ENCODE peak calls at places on chromosomes 12 and 14, in eight cellular contexts. G is bronchial epithelial cell; R is effector memory CD4-positive, alpha-beta T cell; A is mammary epithelial cell; X is lung; E is sigmoid colon; T is upper lobe of right lung; J is esophagus squamous epithelium. S is an unnamed sample.
A peak's percentile ranks its signal among the peaks of the same experiment; 100 is the strongest.

GRCh38 chr14:106831322-106831720 is 1304.9 kb downstream of the TMEM121 start:
- DNase-seq in G (no peak), R (no peak), A (no peak), X (no peak), E (no peak), T (peak; percentile 71), J (no peak), S (no peak)

GRCh38 chr12:117874842-117875434 is 93.9 kb downstream of the KSR2 start:
- DNase-seq in G (peak; percentile 32), R (peak; percentile 28), A (peak; percentile 32), X (peak; percentile 65), E (peak; percentile 76), T (peak; percentile 84), J (no peak), S (peak; percentile 80)

GRCh38 chr12:89556976-89557375 is 31.1 kb upstream of the POC1B start:
- DNase-seq in G (no peak), R (no peak), A (peak; percentile 69), X (no peak), E (no peak), T (no peak), J (no peak), S (no peak)

GRCh38 chr14:68862954-68863594 is 70.2 kb upstream of the ZFP36L1 start:
- DNase-seq in G (peak; percentile 70), R (peak; percentile 25), A (peak; percentile 59), X (peak; percentile 73), E (peak; percentile 88), T (peak; percentile 86), J (no peak), S (peak; percentile 88)

GRCh38 chr14:72247896-72248295 is 315.7 kb downstream of the RGS6 start:
- DNase-seq in G (no peak), R (no peak), A (no peak), X (no peak), E (no peak), T (no peak), J (no peak), S (no peak)

GRCh38 chr14:49863483-49864262 is 11.1 kb upstream of the NEMF start:
- DNase-seq in G (no peak), R (no peak), A (no peak), X (no peak), E (no peak), T (no peak), J (no peak), S (no peak)

GRCh38 chr12:13530966-13531365 is 334.4 kb downstream of the EMP1 start:
- DNase-seq in G (no peak), R (no peak), A (no peak), X (no peak), E (no peak), T (peak; percentile 52), J (no peak), S (no peak)

GRCh38 chr12:127145929-127146789 is 1120.8 kb upstream of the TMEM132C start:
- DNase-seq in G (peak; percentile 40), R (peak; percentile 23), A (peak; percentile 46), X (peak; percentile 68), E (peak; percentile 83), T (peak; percentile 88), J (no peak), S (peak; percentile 20)

GRCh38 chr12:52058631-52059324 is 7.5 kb downstream of the NR4A1 start:
- DNase-seq in G (no peak), R (no peak), A (no peak), X (no peak), E (peak; percentile 89), T (no peak), J (no peak), S (no peak)

GRCh38 chr12:92108651-92109050 is 37.0 kb downstream of the BTG1 start:
- DNase-seq in G (peak; percentile 17), R (no peak), A (no peak), X (no peak), E (peak; percentile 83), T (no peak), J (no peak), S (peak; percentile 41)

GRCh38 chr14:23177181-23177580 is 6.3 kb downstream of the SLC7A8 start:
- DNase-seq in G (peak; percentile 47), R (no peak), A (no peak), X (no peak), E (no peak), T (no peak), J (no peak), S (no peak)

GRCh38 chr14:96376093-96376492 is 12.8 kb downstream of the GSKIP start:
- DNase-seq in G (no peak), R (no peak), A (no peak), X (no peak), E (no peak), T (no peak), J (no peak), S (no peak)

GRCh38 chr12:115088328-115088994 is 404.5 kb upstream of the TBX3 start:
- DNase-seq in G (no peak), R (no peak), A (no peak), X (peak; percentile 56), E (no peak), T (peak; percentile 66), J (no peak), S (no peak)

GRCh38 chr14:106737025-106737424 is 1210.6 kb downstream of the TMEM121 start:
- DNase-seq in G (no peak), R (no peak), A (no peak), X (no peak), E (no peak), T (no peak), J (no peak), S (no peak)

GRCh38 chr12:52042706-52043385 is 8.4 kb upstream of the NR4A1 start:
- DNase-seq in G (no peak), R (no peak), A (no peak), X (no peak), E (peak; percentile 70), T (no peak), J (no peak), S (no peak)

DNA sequence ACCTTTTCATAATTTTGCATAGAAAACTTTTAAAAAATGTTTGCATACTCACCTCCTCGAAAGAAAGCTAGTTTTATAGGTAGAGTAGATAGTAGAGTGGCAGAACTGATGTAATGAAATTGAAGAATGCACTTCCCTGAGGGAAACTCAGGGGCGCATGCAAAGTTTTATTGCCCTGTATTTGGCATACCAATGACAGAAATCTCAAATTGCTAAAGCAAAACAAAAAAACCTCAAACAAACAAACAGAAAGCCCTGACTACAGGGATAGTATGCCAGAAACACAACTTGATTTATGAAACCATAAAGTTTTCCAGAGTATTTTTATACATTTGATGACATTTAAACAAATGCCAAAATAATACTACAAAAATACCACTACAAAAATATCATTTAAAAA is 1.8 kb downstream of the RASSF9 start:
- DNase-seq in G (no peak), R (no peak), A (peak; percentile 20), X (no peak), E (no peak), T (no peak), J (no peak), S (no peak)
- H3K4me3 ChIP-seq in G (peak overlapping the region; percentile 60), R (no peak overlapping the region), A (peak overlapping the region; percentile 69), X (no peak overlapping the region), E (peak overlapping the region; percentile 50), T (peak overlapping the region; percentile 59), J (peak overlapping the region; percentile 27), S (no peak overlapping the region)

DNA sequence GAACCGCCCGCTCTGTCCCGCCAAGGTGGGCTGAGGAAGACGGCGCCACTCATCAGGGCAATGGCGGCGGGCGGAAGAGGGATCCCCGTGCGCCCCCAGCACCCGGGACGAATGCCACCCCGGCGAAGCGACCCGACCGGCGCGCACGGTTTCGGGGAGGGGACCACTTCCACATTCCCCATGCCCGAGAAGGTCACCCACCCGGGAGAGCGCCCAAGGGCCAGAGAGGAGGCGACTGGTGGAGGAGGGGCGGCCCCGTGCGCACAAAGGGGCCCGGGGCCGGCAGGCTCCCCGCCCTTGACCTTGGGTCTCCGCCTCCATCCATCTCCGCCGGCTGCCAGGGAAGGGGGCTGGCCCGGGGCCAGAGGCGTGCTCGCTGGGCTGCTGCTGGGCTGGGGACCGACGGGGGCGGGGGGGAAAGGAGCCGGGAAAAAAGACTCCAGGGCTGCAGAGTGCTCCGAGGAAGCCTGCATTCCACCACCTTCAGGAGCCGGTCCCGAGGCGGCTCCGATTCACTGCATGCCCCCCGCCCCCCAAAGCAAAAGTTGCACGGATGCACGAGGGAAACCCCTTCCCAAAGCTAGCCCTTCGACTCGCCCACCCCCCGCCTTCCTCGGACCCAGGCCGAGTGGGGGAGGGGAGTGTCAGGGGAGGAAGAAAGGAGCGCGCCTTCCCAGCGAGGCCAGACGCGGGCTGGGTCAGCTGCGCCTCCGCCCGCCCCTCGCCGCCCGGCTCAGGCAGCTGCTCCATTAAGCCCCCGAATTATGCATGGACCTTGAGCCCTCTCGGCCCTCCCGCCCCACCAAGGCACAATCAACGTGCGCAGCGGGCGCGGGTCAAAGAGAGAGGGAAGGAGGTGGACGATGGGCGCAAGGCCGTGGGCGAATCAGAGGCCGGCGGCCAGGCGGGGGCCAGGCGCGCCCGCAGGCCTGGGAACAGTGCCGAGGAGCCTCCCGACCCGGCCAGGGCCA is 26.2 kb downstream of the BCL11B start:
- DNase-seq in G (no peak), R (no peak), A (no peak), X (no peak), E (peak; percentile 50), T (no peak), J (no peak), S (peak; percentile 98)
- H3K27me3 ChIP-seq in G (peaks cover 2% of the 10 kb centered on the region), R (no peaks in the 10 kb centered on the region), A (no peaks in the 10 kb centered on the region), X (peaks cover 15% of the 10 kb centered on the region), E (peaks cover 22% of the 10 kb centered on the region), T (peaks cover 66% of the 10 kb centered on the region), J (no peaks in the 10 kb centered on the region), S (peaks cover 2% of the 10 kb centered on the region)

GRCh38 chr12:3631272-3631637 is 121.7 kb downstream of the CRACR2A start:
- DNase-seq in G (no peak), R (no peak), A (no peak), X (no peak), E (no peak), T (no peak), J (no peak), S (no peak)

GRCh38 chr12:3630621-3631271 is 122.2 kb downstream of the CRACR2A start:
- DNase-seq in G (no peak), R (no peak), A (no peak), X (no peak), E (no peak), T (no peak), J (no peak), S (no peak)

GRCh38 chr12:3633396-3633795 is 119.5 kb downstream of the CRACR2A start:
- DNase-seq in G (no peak), R (no peak), A (no peak), X (no peak), E (no peak), T (no peak), J (no peak), S (no peak)

GRCh38 chr12:3634348-3634747 is 118.6 kb downstream of the CRACR2A start:
- DNase-seq in G (no peak), R (no peak), A (no peak), X (no peak), E (no peak), T (no peak), J (no peak), S (peak; percentile 54)

GRCh38 chr12:3632256-3633240 is 120.4 kb downstream of the CRACR2A start:
- DNase-seq in G (peak; percentile 45), R (no peak), A (no peak), X (no peak), E (no peak), T (no peak), J (no peak), S (no peak)
- H3K36me3 ChIP-seq in G (no peaks in the 10 kb centered on the region), R (peaks cover 47% of the 10 kb centered on the region), A (no peaks in the 10 kb centered on the region), X (no peaks in the 10 kb centered on the region), E (no peaks in the 10 kb centered on the region), T (no peaks in the 10 kb centered on the region), J (no peaks in the 10 kb centered on the region), S (no peaks in the 10 kb centered on the region)

DNA sequence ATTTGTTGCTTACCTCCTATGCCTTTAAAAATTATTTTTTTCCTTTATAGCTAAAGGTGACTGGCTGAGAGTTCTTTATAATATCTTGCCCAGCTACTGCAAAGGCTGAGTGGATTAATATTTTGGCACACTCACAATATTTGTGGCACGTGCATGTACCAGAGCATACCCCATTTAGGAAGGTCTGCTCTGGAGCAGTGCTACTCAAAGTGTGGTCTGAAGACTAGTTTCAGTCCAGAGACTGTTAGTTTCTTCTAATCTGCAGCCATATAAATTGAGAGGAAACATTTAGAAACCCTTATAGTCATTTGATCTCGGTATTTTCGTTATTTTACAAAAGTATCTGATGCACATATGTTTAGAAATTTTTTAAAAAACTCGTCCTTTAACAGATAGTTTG is 51.0 kb downstream of the IFT81 start:
- DNase-seq in G (no peak), R (no peak), A (no peak), X (no peak), E (no peak), T (no peak), J (no peak), S (no peak)
- H3K4me3 ChIP-seq in G (no peak overlapping the region), R (no peak overlapping the region), A (no peak overlapping the region), X (no peak overlapping the region), E (no peak overlapping the region), T (no peak overlapping the region), J (no peak overlapping the region), S (no peak overlapping the region)

S was measured in H7.